ENCODE peak calls at places on chromosomes 7 and 10, in four cellular contexts. D is M059J, P is cardiac fibroblast, L is NCI-H1105 treated with DMSO at 0.1 percent for 48 hours. Q is an unnamed sample.

GRCh38 chr7:108239501-108240225 is 109.5 kb upstream of the LAMB4 start:
- DNase-seq in D (no peak), P (no peak), L (peak; percentile 82), Q (no peak)

GRCh38 chr7:95710711-95711110 is 61.6 kb upstream of the DYNC1I1 start:
- DNase-seq in D (no peak), P (no peak), L (no peak), Q (no peak)

GRCh38 chr7:2481195-2481594 is 5.0 kb upstream of the GRIFIN start:
- DNase-seq in D (no peak), P (no peak), L (no peak), Q (no peak)

GRCh38 chr7:95213148-95213547 is 111.2 kb downstream of the PON1 start:
- DNase-seq in D (peak; percentile 52), P (peak; percentile 50), L (no peak), Q (no peak)

GRCh38 chr7:66500087-66500486 is 128.6 kb upstream of the KCTD7 start:
- DNase-seq in D (peak; percentile 45), P (no peak), L (no peak), Q (peak; percentile 61)

GRCh38 chr7:46178685-46179084 is 257.6 kb upstream of the IGFBP3 start:
- DNase-seq in D (peak; percentile 79), P (no peak), L (no peak), Q (no peak)

GRCh38 chr10:30070001-30070759 is 10.8 kb upstream of the JCAD start:
- DNase-seq in D (peak; percentile 4), P (peak; percentile 76), L (no peak), Q (no peak)

GRCh38 chr7:127250312-127251047 is 2.3 kb downstream of the GRM8 start:
- DNase-seq in D (peak; percentile 4), P (no peak), L (no peak), Q (no peak)

GRCh38 chr10:4595920-4596319 is 230.1 kb upstream of the AKR1E2 start:
- DNase-seq in D (no peak), P (no peak), L (no peak), Q (no peak)

GRCh38 chr10:125762692-125763648 is 12.7 kb downstream of the MMP21 start:
- DNase-seq in D (no peak), P (no peak), L (no peak), Q (no peak)

GRCh38 chr7:34851431-34851830 is 185.9 kb downstream of the DPY19L1 start:
- DNase-seq in D (no peak), P (no peak), L (no peak), Q (no peak)

GRCh38 chr7:17618652-17618974 is 320.2 kb downstream of the AHR start:
- DNase-seq in D (no peak), P (no peak), L (no peak), Q (no peak)

GRCh38 chr7:96067321-96067720 is 254.6 kb downstream of the SLC25A13 start:
- DNase-seq in D (peak; percentile 53), P (no peak), L (no peak), Q (no peak)

GRCh38 chr10:102819054-102819453 is 18.2 kb downstream of the CYP17A1 start:
- DNase-seq in D (no peak), P (no peak), L (no peak), Q (peak; percentile 87)

GRCh38 chr10:122279725-122280141 is 8.6 kb downstream of the BTBD16 start:
- DNase-seq in D (peak; percentile 45), P (peak; percentile 54), L (no peak), Q (no peak)

GRCh38 chr7:41579961-41580935 is 122.6 kb downstream of the INHBA start:
- DNase-seq in D (peak; percentile 96), P (peak; percentile 65), L (no peak), Q (no peak)

GRCh38 chr7:36972140-36972518 is 247.8 kb upstream of the AOAH start:
- DNase-seq in D (no peak), P (no peak), L (no peak), Q (no peak)

GRCh38 chr10:101052285-101052684 is 9.5 kb upstream of the KAZALD1 start:
- DNase-seq in D (peak; percentile 86), P (peak; percentile 80), L (no peak), Q (no peak)

GRCh38 chr7:22841954-22842353 is 19.3 kb upstream of the TOMM7 start:
- DNase-seq in D (no peak), P (peak; percentile 45), L (no peak), Q (no peak)

GRCh38 chr7:99135938-99136337 is 8.0 kb downstream of the SMURF1 start:
- DNase-seq in D (no peak), P (no peak), L (no peak), Q (no peak)

GRCh38 chr10:74640134-74640533 is 186.3 kb upstream of the KAT6B start:
- DNase-seq in D (peak; percentile 29), P (no peak), L (peak; percentile 58), Q (no peak)

GRCh38 chr10:21724695-21725371 is 190.8 kb downstream of the MLLT10 start:
- DNase-seq in D (peak; percentile 97), P (peak; percentile 100), L (peak; percentile 97), Q (peak; percentile 67)

GRCh38 chr10:16809074-16809718 is 8.0 kb downstream of the RSU1 start:
- DNase-seq in D (peak; percentile 5), P (peak; percentile 61), L (no peak), Q (no peak)

GRCh38 chr7:77843194-77843593 is 44.6 kb downstream of the PHTF2 start:
- DNase-seq in D (no peak), P (no peak), L (no peak), Q (no peak)

GRCh38 chr7:95630702-95631458 is 34.6 kb upstream of the PDK4 start:
- DNase-seq in D (no peak), P (peak; percentile 43), L (no peak), Q (no peak)

GRCh38 chr10:53846809-53847208 is 954.2 kb downstream of the PCDH15 start:
- DNase-seq in D (no peak), P (no peak), L (no peak), Q (no peak)